ENCODE peak calls at places on chromosome 10, in ten cellular contexts. One of them, this sample, is unnamed.

GRCh38 chr10:23358357-23358756 is 13.8 kb upstream of the C10orf67 start:
- DNase-seq in GM13977: no peak
- DNase-seq in left colon: no peak
- DNase-seq in neuronal stem cell: no peak
- DNase-seq in sigmoid colon: no peak
- DNase-seq in activated T-cell treated with anti-CD3 and anti-CD28 coated beads, Interleukin-2, amount 50 U/mL, for 72 hours: no peak
- DNase-seq in brain microvascular endothelial cell: peak; percentile 23
- DNase-seq in glutamatergic neuron: no peak
- DNase-seq in CD4-positive, alpha-beta T cell: no peak
- DNase-seq in NCI-H1417: no peak
- DNase-seq in this sample: no peak

GRCh38 chr10:117553815-117554172 is 11.2 kb downstream of the EMX2 start:
- DNase-seq in NCI-H1417: no peak
- DNase-seq in CD4-positive, alpha-beta T cell: no peak
- DNase-seq in sigmoid colon: no peak
- DNase-seq in GM13977: no peak
- DNase-seq in neuronal stem cell: no peak
- DNase-seq in glutamatergic neuron: no peak
- DNase-seq in brain microvascular endothelial cell: no peak
- DNase-seq in activated T-cell treated with anti-CD3 and anti-CD28 coated beads, Interleukin-2, amount 50 U/mL, for 72 hours: no peak
- DNase-seq in left colon: no peak
- DNase-seq in this sample: peak; percentile 22

GRCh38 chr10:78749898-78750297 is 318.9 kb upstream of the ZMIZ1 start:
- DNase-seq in GM13977: no peak
- DNase-seq in sigmoid colon: no peak
- DNase-seq in CD4-positive, alpha-beta T cell: no peak
- DNase-seq in activated T-cell treated with anti-CD3 and anti-CD28 coated beads, Interleukin-2, amount 50 U/mL, for 72 hours: no peak
- DNase-seq in NCI-H1417: no peak
- DNase-seq in left colon: no peak
- DNase-seq in neuronal stem cell: no peak
- DNase-seq in glutamatergic neuron: no peak
- DNase-seq in brain microvascular endothelial cell: no peak
- DNase-seq in this sample: no peak

GRCh38 chr10:124708246-124708779 is 35.9 kb downstream of the FAM53B start:
- DNase-seq in activated T-cell treated with anti-CD3 and anti-CD28 coated beads, Interleukin-2, amount 50 U/mL, for 72 hours: no peak
- DNase-seq in brain microvascular endothelial cell: no peak
- DNase-seq in GM13977: no peak
- DNase-seq in glutamatergic neuron: no peak
- DNase-seq in sigmoid colon: no peak
- DNase-seq in neuronal stem cell: no peak
- DNase-seq in left colon: peak; percentile 19
- DNase-seq in NCI-H1417: peak; percentile 94
- DNase-seq in CD4-positive, alpha-beta T cell: no peak
- DNase-seq in this sample: no peak

GRCh38 chr10:68231916-68232315 is at the start of gene ATOH7:
- DNase-seq in neuronal stem cell: no peak
- DNase-seq in glutamatergic neuron: peak; percentile 21
- DNase-seq in brain microvascular endothelial cell: no peak
- DNase-seq in sigmoid colon: no peak
- DNase-seq in NCI-H1417: no peak
- DNase-seq in CD4-positive, alpha-beta T cell: no peak
- DNase-seq in GM13977: no peak
- DNase-seq in left colon: no peak
- DNase-seq in activated T-cell treated with anti-CD3 and anti-CD28 coated beads, Interleukin-2, amount 50 U/mL, for 72 hours: no peak
- DNase-seq in this sample: no peak

GRCh38 chr10:58465641-58466040 is 47.0 kb upstream of the BICC1 start:
- DNase-seq in brain microvascular endothelial cell: no peak
- DNase-seq in GM13977: no peak
- DNase-seq in activated T-cell treated with anti-CD3 and anti-CD28 coated beads, Interleukin-2, amount 50 U/mL, for 72 hours: no peak
- DNase-seq in NCI-H1417: no peak
- DNase-seq in sigmoid colon: no peak
- DNase-seq in glutamatergic neuron: no peak
- DNase-seq in left colon: no peak
- DNase-seq in CD4-positive, alpha-beta T cell: no peak
- DNase-seq in neuronal stem cell: no peak
- DNase-seq in this sample: no peak

GRCh38 chr10:78744521-78745090 is 324.2 kb upstream of the ZMIZ1 start:
- DNase-seq in activated T-cell treated with anti-CD3 and anti-CD28 coated beads, Interleukin-2, amount 50 U/mL, for 72 hours: no peak
- DNase-seq in GM13977: no peak
- DNase-seq in CD4-positive, alpha-beta T cell: no peak
- DNase-seq in neuronal stem cell: no peak
- DNase-seq in glutamatergic neuron: no peak
- DNase-seq in sigmoid colon: no peak
- DNase-seq in brain microvascular endothelial cell: no peak
- DNase-seq in left colon: no peak
- DNase-seq in NCI-H1417: no peak
- DNase-seq in this sample: no peak

GRCh38 chr10:69101451-69102095 is 13.7 kb downstream of the SRGN start:
- DNase-seq in activated T-cell treated with anti-CD3 and anti-CD28 coated beads, Interleukin-2, amount 50 U/mL, for 72 hours: peak; percentile 27
- DNase-seq in glutamatergic neuron: no peak
- DNase-seq in neuronal stem cell: no peak
- DNase-seq in sigmoid colon: no peak
- DNase-seq in brain microvascular endothelial cell: peak; percentile 84
- DNase-seq in CD4-positive, alpha-beta T cell: no peak
- DNase-seq in left colon: no peak
- DNase-seq in GM13977: no peak
- DNase-seq in NCI-H1417: no peak
- DNase-seq in this sample: no peak

GRCh38 chr10:133364645-133365431 is 7.0 kb upstream of the FUOM start:
- DNase-seq in neuronal stem cell: no peak
- DNase-seq in glutamatergic neuron: no peak
- DNase-seq in brain microvascular endothelial cell: no peak
- DNase-seq in NCI-H1417: no peak
- DNase-seq in left colon: peak; percentile 43
- DNase-seq in CD4-positive, alpha-beta T cell: no peak
- DNase-seq in activated T-cell treated with anti-CD3 and anti-CD28 coated beads, Interleukin-2, amount 50 U/mL, for 72 hours: no peak
- DNase-seq in sigmoid colon: no peak
- DNase-seq in GM13977: no peak
- DNase-seq in this sample: no peak

GRCh38 chr10:86203162-86203905 is 163.3 kb downstream of the GRID1 start:
- DNase-seq in CD4-positive, alpha-beta T cell: no peak
- DNase-seq in left colon: no peak
- DNase-seq in glutamatergic neuron: peak; percentile 7
- DNase-seq in NCI-H1417: no peak
- DNase-seq in sigmoid colon: peak; percentile 30
- DNase-seq in activated T-cell treated with anti-CD3 and anti-CD28 coated beads, Interleukin-2, amount 50 U/mL, for 72 hours: peak; percentile 2
- DNase-seq in brain microvascular endothelial cell: peak; percentile 9
- DNase-seq in GM13977: peak; percentile 49
- DNase-seq in neuronal stem cell: peak; percentile 57
- DNase-seq in this sample: peak; percentile 67

GRCh38 chr10:33410096-33410859 is 75.8 kb upstream of the NRP1 start:
- DNase-seq in CD4-positive, alpha-beta T cell: no peak
- DNase-seq in sigmoid colon: no peak
- DNase-seq in neuronal stem cell: no peak
- DNase-seq in brain microvascular endothelial cell: no peak
- DNase-seq in GM13977: no peak
- DNase-seq in NCI-H1417: no peak
- DNase-seq in activated T-cell treated with anti-CD3 and anti-CD28 coated beads, Interleukin-2, amount 50 U/mL, for 72 hours: no peak
- DNase-seq in left colon: no peak
- DNase-seq in glutamatergic neuron: no peak
- DNase-seq in this sample: no peak

GRCh38 chr10:60148266-60148840 is 241.3 kb downstream of the ANK3 start:
- DNase-seq in glutamatergic neuron: no peak
- DNase-seq in CD4-positive, alpha-beta T cell: no peak
- DNase-seq in activated T-cell treated with anti-CD3 and anti-CD28 coated beads, Interleukin-2, amount 50 U/mL, for 72 hours: no peak
- DNase-seq in left colon: no peak
- DNase-seq in brain microvascular endothelial cell: peak; percentile 86
- DNase-seq in neuronal stem cell: no peak
- DNase-seq in GM13977: no peak
- DNase-seq in sigmoid colon: no peak
- DNase-seq in NCI-H1417: no peak
- DNase-seq in this sample: no peak

GRCh38 chr10:44295619-44296222 is 89.2 kb downstream of the CXCL12 start:
- DNase-seq in CD4-positive, alpha-beta T cell: no peak
- DNase-seq in activated T-cell treated with anti-CD3 and anti-CD28 coated beads, Interleukin-2, amount 50 U/mL, for 72 hours: no peak
- DNase-seq in NCI-H1417: no peak
- DNase-seq in glutamatergic neuron: no peak
- DNase-seq in neuronal stem cell: no peak
- DNase-seq in sigmoid colon: no peak
- DNase-seq in GM13977: no peak
- DNase-seq in brain microvascular endothelial cell: peak; percentile 81
- DNase-seq in left colon: no peak
- DNase-seq in this sample: no peak

GRCh38 chr10:72001026-72001380 is 36.8 kb downstream of the CHST3 start:
- DNase-seq in CD4-positive, alpha-beta T cell: no peak
- DNase-seq in left colon: no peak
- DNase-seq in brain microvascular endothelial cell: no peak
- DNase-seq in sigmoid colon: peak; percentile 71
- DNase-seq in neuronal stem cell: no peak
- DNase-seq in activated T-cell treated with anti-CD3 and anti-CD28 coated beads, Interleukin-2, amount 50 U/mL, for 72 hours: no peak
- DNase-seq in NCI-H1417: no peak
- DNase-seq in GM13977: no peak
- DNase-seq in glutamatergic neuron: no peak
- DNase-seq in this sample: no peak

GRCh38 chr10:100811261-100811660 is 65.9 kb downstream of the PAX2 start:
- DNase-seq in sigmoid colon: no peak
- DNase-seq in CD4-positive, alpha-beta T cell: no peak
- DNase-seq in glutamatergic neuron: no peak
- DNase-seq in GM13977: no peak
- DNase-seq in activated T-cell treated with anti-CD3 and anti-CD28 coated beads, Interleukin-2, amount 50 U/mL, for 72 hours: no peak
- DNase-seq in brain microvascular endothelial cell: no peak
- DNase-seq in neuronal stem cell: no peak
- DNase-seq in NCI-H1417: no peak
- DNase-seq in left colon: no peak
- DNase-seq in this sample: no peak

GRCh38 chr10:128576916-128577670 is 450.9 kb upstream of the MKI67 start:
- DNase-seq in sigmoid colon: no peak
- DNase-seq in CD4-positive, alpha-beta T cell: no peak
- DNase-seq in activated T-cell treated with anti-CD3 and anti-CD28 coated beads, Interleukin-2, amount 50 U/mL, for 72 hours: no peak
- DNase-seq in GM13977: no peak
- DNase-seq in brain microvascular endothelial cell: no peak
- DNase-seq in NCI-H1417: no peak
- DNase-seq in neuronal stem cell: no peak
- DNase-seq in glutamatergic neuron: no peak
- DNase-seq in left colon: no peak
- DNase-seq in this sample: no peak

GRCh38 chr10:74754397-74754796 is 72.0 kb upstream of the KAT6B start:
- DNase-seq in brain microvascular endothelial cell: no peak
- DNase-seq in neuronal stem cell: no peak
- DNase-seq in CD4-positive, alpha-beta T cell: no peak
- DNase-seq in GM13977: no peak
- DNase-seq in glutamatergic neuron: no peak
- DNase-seq in activated T-cell treated with anti-CD3 and anti-CD28 coated beads, Interleukin-2, amount 50 U/mL, for 72 hours: no peak
- DNase-seq in sigmoid colon: no peak
- DNase-seq in NCI-H1417: no peak
- DNase-seq in left colon: no peak
- DNase-seq in this sample: no peak

GRCh38 chr10:670038-670437 is 19.4 kb downstream of the DIP2C start:
- DNase-seq in GM13977: no peak
- DNase-seq in glutamatergic neuron: no peak
- DNase-seq in NCI-H1417: no peak
- DNase-seq in brain microvascular endothelial cell: no peak
- DNase-seq in sigmoid colon: no peak
- DNase-seq in left colon: no peak
- DNase-seq in neuronal stem cell: no peak
- DNase-seq in CD4-positive, alpha-beta T cell: no peak
- DNase-seq in activated T-cell treated with anti-CD3 and anti-CD28 coated beads, Interleukin-2, amount 50 U/mL, for 72 hours: no peak
- DNase-seq in this sample: no peak

GRCh38 chr10:4073912-4074311 is 288.9 kb upstream of the KLF6 start:
- DNase-seq in glutamatergic neuron: no peak
- DNase-seq in NCI-H1417: no peak
- DNase-seq in brain microvascular endothelial cell: peak; percentile 50
- DNase-seq in neuronal stem cell: no peak
- DNase-seq in sigmoid colon: no peak
- DNase-seq in left colon: no peak
- DNase-seq in GM13977: no peak
- DNase-seq in CD4-positive, alpha-beta T cell: no peak
- DNase-seq in activated T-cell treated with anti-CD3 and anti-CD28 coated beads, Interleukin-2, amount 50 U/mL, for 72 hours: no peak
- DNase-seq in this sample: no peak

GRCh38 chr10:114746531-114746930 is 75.0 kb upstream of the FHIP2A start:
- DNase-seq in sigmoid colon: no peak
- DNase-seq in activated T-cell treated with anti-CD3 and anti-CD28 coated beads, Interleukin-2, amount 50 U/mL, for 72 hours: no peak
- DNase-seq in NCI-H1417: no peak
- DNase-seq in neuronal stem cell: no peak
- DNase-seq in CD4-positive, alpha-beta T cell: no peak
- DNase-seq in GM13977: no peak
- DNase-seq in left colon: no peak
- DNase-seq in brain microvascular endothelial cell: no peak
- DNase-seq in glutamatergic neuron: no peak
- DNase-seq in this sample: no peak

GRCh38 chr10:62277946-62278345 is 9.3 kb upstream of the RTKN2 start:
- DNase-seq in left colon: no peak
- DNase-seq in GM13977: no peak
- DNase-seq in glutamatergic neuron: no peak
- DNase-seq in brain microvascular endothelial cell: no peak
- DNase-seq in CD4-positive, alpha-beta T cell: no peak
- DNase-seq in neuronal stem cell: no peak
- DNase-seq in activated T-cell treated with anti-CD3 and anti-CD28 coated beads, Interleukin-2, amount 50 U/mL, for 72 hours: no peak
- DNase-seq in sigmoid colon: no peak
- DNase-seq in NCI-H1417: no peak
- DNase-seq in this sample: no peak

GRCh38 chr10:67697646-67698245 is 1.8 kb upstream of the CTNNA3 start:
- DNase-seq in neuronal stem cell: no peak
- DNase-seq in NCI-H1417: peak; percentile 77
- DNase-seq in glutamatergic neuron: no peak
- DNase-seq in CD4-positive, alpha-beta T cell: peak; percentile 10
- DNase-seq in sigmoid colon: no peak
- DNase-seq in GM13977: peak; percentile 59
- DNase-seq in left colon: peak; percentile 11
- DNase-seq in activated T-cell treated with anti-CD3 and anti-CD28 coated beads, Interleukin-2, amount 50 U/mL, for 72 hours: peak; percentile 8
- DNase-seq in brain microvascular endothelial cell: peak; percentile 39
- DNase-seq in this sample: peak; percentile 62

GRCh38 chr10:106615081-106615480 is 549.4 kb downstream of the SORCS1 start:
- DNase-seq in sigmoid colon: no peak
- DNase-seq in brain microvascular endothelial cell: peak; percentile 60
- DNase-seq in NCI-H1417: no peak
- DNase-seq in CD4-positive, alpha-beta T cell: no peak
- DNase-seq in neuronal stem cell: no peak
- DNase-seq in left colon: no peak
- DNase-seq in activated T-cell treated with anti-CD3 and anti-CD28 coated beads, Interleukin-2, amount 50 U/mL, for 72 hours: no peak
- DNase-seq in glutamatergic neuron: no peak
- DNase-seq in GM13977: no peak
- DNase-seq in this sample: no peak

GRCh38 chr10:117684673-117685211 is 142.2 kb downstream of the EMX2 start:
- DNase-seq in sigmoid colon: no peak
- DNase-seq in activated T-cell treated with anti-CD3 and anti-CD28 coated beads, Interleukin-2, amount 50 U/mL, for 72 hours: no peak
- DNase-seq in NCI-H1417: peak; percentile 8
- DNase-seq in glutamatergic neuron: peak; percentile 37
- DNase-seq in neuronal stem cell: no peak
- DNase-seq in GM13977: peak; percentile 43
- DNase-seq in brain microvascular endothelial cell: no peak
- DNase-seq in CD4-positive, alpha-beta T cell: no peak
- DNase-seq in left colon: peak; percentile 44
- DNase-seq in this sample: peak; percentile 59

GRCh38 chr10:56346845-56347415 is 14.1 kb downstream of the ZWINT start:
- DNase-seq in neuronal stem cell: no peak
- DNase-seq in NCI-H1417: no peak
- DNase-seq in left colon: no peak
- DNase-seq in GM13977: no peak
- DNase-seq in CD4-positive, alpha-beta T cell: no peak
- DNase-seq in sigmoid colon: no peak
- DNase-seq in brain microvascular endothelial cell: no peak
- DNase-seq in glutamatergic neuron: no peak
- DNase-seq in activated T-cell treated with anti-CD3 and anti-CD28 coated beads, Interleukin-2, amount 50 U/mL, for 72 hours: no peak
- DNase-seq in this sample: no peak

GRCh38 chr10:114577133-114577532 is 80.9 kb downstream of the ABLIM1 start:
- DNase-seq in brain microvascular endothelial cell: peak; percentile 63
- DNase-seq in neuronal stem cell: no peak
- DNase-seq in activated T-cell treated with anti-CD3 and anti-CD28 coated beads, Interleukin-2, amount 50 U/mL, for 72 hours: no peak
- DNase-seq in left colon: no peak
- DNase-seq in GM13977: no peak
- DNase-seq in CD4-positive, alpha-beta T cell: no peak
- DNase-seq in sigmoid colon: no peak
- DNase-seq in NCI-H1417: no peak
- DNase-seq in glutamatergic neuron: no peak
- DNase-seq in this sample: no peak

GRCh38 chr10:77393411-77393810 is 244.2 kb downstream of the KCNMA1 start:
- DNase-seq in activated T-cell treated with anti-CD3 and anti-CD28 coated beads, Interleukin-2, amount 50 U/mL, for 72 hours: no peak
- DNase-seq in NCI-H1417: no peak
- DNase-seq in CD4-positive, alpha-beta T cell: no peak
- DNase-seq in glutamatergic neuron: no peak
- DNase-seq in GM13977: no peak
- DNase-seq in sigmoid colon: no peak
- DNase-seq in left colon: no peak
- DNase-seq in neuronal stem cell: no peak
- DNase-seq in brain microvascular endothelial cell: no peak
- DNase-seq in this sample: no peak

GRCh38 chr10:110700947-110701617 is 56.9 kb downstream of the RBM20 start:
- DNase-seq in glutamatergic neuron: no peak
- DNase-seq in brain microvascular endothelial cell: no peak
- DNase-seq in CD4-positive, alpha-beta T cell: no peak
- DNase-seq in GM13977: no peak
- DNase-seq in left colon: no peak
- DNase-seq in NCI-H1417: no peak
- DNase-seq in sigmoid colon: no peak
- DNase-seq in neuronal stem cell: no peak
- DNase-seq in activated T-cell treated with anti-CD3 and anti-CD28 coated beads, Interleukin-2, amount 50 U/mL, for 72 hours: no peak
- DNase-seq in this sample: no peak

This sample was measured in GM13976.